ENCODE peak calls at places on chromosomes 6 and 20, in six cellular contexts. Q is mammary epithelial cell; E is CD4-positive, alpha-beta T cell; A is endothelial cell of umbilical vein; K is NCI-H226; M is KBM-7. C is an unnamed sample.

GRCh38 chr6:6728169-6728941 is 139.8 kb downstream of the LY86 start:
- DNase-seq in Q (no peak), E (no peak), A (no peak), K (no peak), M (no peak), C (no peak)

GRCh38 chr20:58677205-58677604 is 15.4 kb upstream of the NPEPL1 start:
- DNase-seq in Q (no peak), E (no peak), A (no peak), K (no peak), M (no peak), C (no peak)

GRCh38 chr6:53258076-53258773 is 90.5 kb downstream of the ELOVL5 start:
- DNase-seq in Q (no peak), E (no peak), A (no peak), K (no peak), M (no peak), C (no peak)

GRCh38 chr20:35363190-35363589 is 48.6 kb downstream of the UQCC1 start:
- DNase-seq in Q (no peak), E (no peak), A (no peak), K (no peak), M (no peak), C (no peak)

GRCh38 chr6:148435386-148435785 is 92.7 kb downstream of the SASH1 start:
- DNase-seq in Q (no peak), E (no peak), A (no peak), K (peak; percentile 61), M (no peak), C (no peak)

GRCh38 chr6:105873256-105873704 is 212.9 kb upstream of the PRDM1 start:
- DNase-seq in Q (no peak), E (no peak), A (no peak), K (no peak), M (no peak), C (no peak)

GRCh38 chr6:121314407-121315112 is 19.7 kb downstream of the TBC1D32 start:
- DNase-seq in Q (no peak), E (no peak), A (no peak), K (no peak), M (no peak), C (no peak)

GRCh38 chr20:33653900-33654596 is 8.1 kb upstream of the C20orf144 start:
- DNase-seq in Q (peak; percentile 34), E (no peak), A (no peak), K (no peak), M (no peak), C (no peak)

GRCh38 chr6:161100072-161100471 is 108.5 kb downstream of the MAP3K4 start:
- DNase-seq in Q (no peak), E (no peak), A (no peak), K (no peak), M (no peak), C (no peak)

GRCh38 chr6:88763160-88763559 is 200.3 kb downstream of the RNGTT start:
- DNase-seq in Q (no peak), E (no peak), A (no peak), K (peak; percentile 79), M (peak; percentile 20), C (no peak)

GRCh38 chr6:14596410-14596809 is 478.8 kb downstream of the CD83 start:
- DNase-seq in Q (peak; percentile 93), E (no peak), A (no peak), K (peak; percentile 66), M (peak; percentile 82), C (no peak)

GRCh38 chr6:125363010-125363359 is 61.2 kb upstream of the HDDC2 start:
- DNase-seq in Q (peak; percentile 49), E (no peak), A (peak; percentile 62), K (no peak), M (no peak), C (peak; percentile 61)

GRCh38 chr6:16729183-16729696 is 32.0 kb downstream of the ATXN1 start:
- DNase-seq in Q (no peak), E (no peak), A (peak; percentile 47), K (no peak), M (no peak), C (no peak)

GRCh38 chr20:39282619-39283092 is 320.5 kb downstream of the DHX35 start:
- DNase-seq in Q (no peak), E (no peak), A (no peak), K (no peak), M (no peak), C (no peak)

GRCh38 chr6:30100154-30100553 is 12.7 kb downstream of the TRIM31 start:
- DNase-seq in Q (no peak), E (no peak), A (no peak), K (no peak), M (no peak), C (no peak)

GRCh38 chr6:72857791-72858190 is 235.9 kb downstream of the KCNQ5 start:
- DNase-seq in Q (peak; percentile 10), E (no peak), A (peak; percentile 2), K (peak; percentile 54), M (no peak), C (no peak)

GRCh38 chr6:139659196-139659595 is 284.7 kb upstream of the CITED2 start:
- DNase-seq in Q (no peak), E (no peak), A (no peak), K (no peak), M (no peak), C (no peak)

GRCh38 chr6:10429638-10430427 is 15.0 kb upstream of the TFAP2A start:
- DNase-seq in Q (peak; percentile 74), E (no peak), A (peak; percentile 65), K (peak; percentile 52), M (peak; percentile 69), C (no peak)

GRCh38 chr6:23027281-23027680 is 457.9 kb downstream of the HDGFL1 start:
- DNase-seq in Q (peak; percentile 36), E (no peak), A (no peak), K (no peak), M (no peak), C (no peak)

GRCh38 chr20:62412194-62413024 is 5.3 kb upstream of the CABLES2 start:
- DNase-seq in Q (no peak), E (no peak), A (no peak), K (no peak), M (no peak), C (no peak)

GRCh38 chr6:40477246-40478126 is 109.7 kb downstream of the LRFN2 start:
- DNase-seq in Q (no peak), E (peak; percentile 2), A (no peak), K (no peak), M (no peak), C (no peak)

GRCh38 chr6:108608453-108609275 is 47.9 kb downstream of the FOXO3 start:
- DNase-seq in Q (peak; percentile 31), E (no peak), A (no peak), K (no peak), M (no peak), C (no peak)

GRCh38 chr6:141107562-141108160 is 1025.1 kb upstream of the GJE1 start:
- DNase-seq in Q (peak; percentile 91), E (no peak), A (peak; percentile 70), K (peak; percentile 44), M (no peak), C (no peak)

GRCh38 chr6:56091159-56091869 is 156.1 kb downstream of the COL21A1 start:
- DNase-seq in Q (peak; percentile 80), E (no peak), A (peak; percentile 72), K (peak; percentile 83), M (peak; percentile 25), C (no peak)

GRCh38 chr6:34736838-34737237 is 20.5 kb upstream of the SNRPC start:
- DNase-seq in Q (no peak), E (no peak), A (no peak), K (no peak), M (no peak), C (no peak)

GRCh38 chr6:72984981-72985665 is 240.2 kb downstream of the KHDC1L start:
- DNase-seq in Q (no peak), E (no peak), A (no peak), K (no peak), M (no peak), C (no peak)

GRCh38 chr6:26054937-26055669 is 32.1 kb upstream of the HFE start:
- DNase-seq in Q (peak; percentile 92), E (peak; percentile 83), A (peak; percentile 94), K (peak; percentile 93), M (peak; percentile 97), C (peak; percentile 80)

GRCh38 chr20:53826597-53827291 is 233.1 kb upstream of the ZNF217 start:
- DNase-seq in Q (no peak), E (no peak), A (no peak), K (no peak), M (no peak), C (no peak)

GRCh38 chr6:78835817-78836216 is 31.5 kb upstream of the IRAK1BP1 start:
- DNase-seq in Q (peak; percentile 9), E (no peak), A (no peak), K (no peak), M (no peak), C (no peak)

GRCh38 chr6:129131282-129131681 is 248.3 kb downstream of the LAMA2 start:
- DNase-seq in Q (no peak), E (no peak), A (no peak), K (no peak), M (no peak), C (no peak)

GRCh38 chr6:21808045-21808470 is 214.5 kb downstream of the SOX4 start:
- DNase-seq in Q (peak; percentile 40), E (no peak), A (no peak), K (peak; percentile 61), M (no peak), C (no peak)

GRCh38 chr6:19988555-19988954 is 151.4 kb downstream of the ID4 start:
- DNase-seq in Q (peak; percentile 37), E (no peak), A (no peak), K (peak; percentile 27), M (peak; percentile 23), C (no peak)

GRCh38 chr20:24337074-24337473 is 132.4 kb upstream of the SYNDIG1 start:
- DNase-seq in Q (peak; percentile 90), E (no peak), A (no peak), K (no peak), M (no peak), C (no peak)

GRCh38 chr6:55874309-55874708 is 1.1 kb downstream of the BMP5 start:
- DNase-seq in Q (no peak), E (no peak), A (no peak), K (no peak), M (no peak), C (no peak)

GRCh38 chr6:75409286-75409685 is 84.3 kb downstream of the FILIP1 start:
- DNase-seq in Q (no peak), E (no peak), A (no peak), K (peak; percentile 83), M (no peak), C (no peak)

GRCh38 chr20:5781798-5782750 is 31.9 kb downstream of the SHLD1 start:
- DNase-seq in Q (no peak), E (no peak), A (no peak), K (no peak), M (no peak), C (no peak)

GRCh38 chr6:149840345-149841075 is 23.6 kb downstream of the LRP11 start:
- DNase-seq in Q (peak; percentile 70), E (peak; percentile 40), A (peak; percentile 66), K (peak; percentile 63), M (peak; percentile 43), C (no peak)

GRCh38 chr6:26152226-26153101 is 65.2 kb downstream of the HFE start:
- DNase-seq in Q (peak; percentile 84), E (no peak), A (no peak), K (peak; percentile 73), M (no peak), C (no peak)

GRCh38 chr20:44643596-44644383 is 7.7 kb downstream of the ADA start:
- DNase-seq in Q (peak; percentile 73), E (peak; percentile 49), A (peak; percentile 99), K (peak; percentile 97), M (peak; percentile 59), C (peak; percentile 98)

C was measured in glomerular endothelial cell.